ENCODE peak calls at places on chromosomes 3 and 15, in seven cellular contexts. F is cardiac muscle cell, G is AG04450, U is progenitor cell of endocrine pancreas, C is fibroblast of pulmonary artery, H is GM19239, I is NCI-H187 treated with DMSO at 0.1 percent for 48 hours. T is an unnamed sample.

GRCh38 chr3:70861234-70861633 is 548.8 kb upstream of the MDFIC2 start:
- DNase-seq in H (no peak), C (peak), I (no peak), U (no peak), F (no peak), G (no peak), T (no peak)

GRCh38 chr15:98147415-98147814 is 186.9 kb downstream of the ARRDC4 start:
- DNase-seq in G (no peak), H (no peak), U (no peak), C (no peak), I (no peak), F (no peak), T (no peak)

GRCh38 chr15:88323468-88323867 is 66.9 kb upstream of the NTRK3 start:
- DNase-seq in U (no peak), H (no peak), C (no peak), G (no peak), I (no peak), F (peak), T (no peak)

GRCh38 chr15:77329202-77329601 is 90.7 kb downstream of the PEAK1 start:
- DNase-seq in C (no peak), H (no peak), G (no peak), U (no peak), F (no peak), I (no peak), T (no peak)

GRCh38 chr15:90067181-90067952 is 34.9 kb downstream of the IDH2 start:
- DNase-seq in H (no peak), C (no peak), G (no peak), F (no peak), I (no peak), U (no peak), T (no peak)

GRCh38 chr3:123019591-123019990 is 8.0 kb downstream of the SEMA5B start:
- DNase-seq in I (no peak), U (no peak), C (no peak), G (no peak), H (no peak), F (no peak), T (no peak)

GRCh38 chr3:59731909-59732308 is 682.1 kb upstream of the CFAP20DC start:
- DNase-seq in U (no peak), G (no peak), H (no peak), F (no peak), C (no peak), I (no peak), T (no peak)

GRCh38 chr3:155917781-155918180 is 47.3 kb downstream of the GMPS start:
- DNase-seq in I (no peak), G (no peak), C (peak), U (no peak), H (no peak), F (no peak), T (no peak)

GRCh38 chr3:25665646-25666136 is 984 bp upstream of the TOP2B start:
- DNase-seq in G (no peak), U (no peak), H (no peak), I (no peak), F (no peak), C (no peak), T (no peak)

GRCh38 chr15:40339621-40339945 is 1.2 kb downstream of the CCDC9B start:
- DNase-seq in C (no peak), F (no peak), U (no peak), I (no peak), H (no peak), G (no peak), T (no peak)

GRCh38 chr3:7433073-7433472 is 572.2 kb downstream of the GRM7 start:
- DNase-seq in F (no peak), H (no peak), U (no peak), I (no peak), G (no peak), C (no peak), T (no peak)

GRCh38 chr3:84980456-84980855 is 21.7 kb downstream of the CADM2 start:
- DNase-seq in G (no peak), H (no peak), U (no peak), F (no peak), I (no peak), C (no peak), T (no peak)

GRCh38 chr3:41447701-41448100 is 248.4 kb downstream of the CTNNB1 start:
- DNase-seq in F (no peak), I (no peak), U (no peak), C (no peak), H (no peak), G (no peak), T (no peak)

GRCh38 chr3:49022751-49023171 is 840 bp downstream of the NDUFAF3 start:
- DNase-seq in U (no peak), G (no peak), F (no peak), H (no peak), I (no peak), C (no peak), T (no peak)

GRCh38 chr3:15647629-15648167 is 46.2 kb downstream of the BTD start:
- DNase-seq in H (peak), F (no peak), I (no peak), U (no peak), G (peak), C (peak), T (peak)

T was measured in T follicular helper cell.